ENCODE peak calls at places on chromosome 5, in eight cellular contexts. V, X, K, M, I, W, F and L are unnamed samples.

GRCh38 chr5:110757118-110757729 is 18.4 kb downstream of the SLC25A46 start:
- DNase-seq in I (no peak), W (peak), V (no peak), M (peak), X (peak), F (no peak), K (no peak), L (no peak)

GRCh38 chr5:118956727-118957126 is 31.6 kb downstream of the DTWD2 start:
- DNase-seq in W (peak), F (no peak), I (no peak), V (no peak), X (peak), K (no peak), M (no peak), L (no peak)

GRCh38 chr5:8329773-8330172 is 460.8 kb downstream of the MTRR start:
- DNase-seq in X (no peak), K (no peak), M (no peak), I (no peak), V (no peak), W (no peak), F (no peak), L (no peak)

GRCh38 chr5:6419340-6419852 is 29.3 kb upstream of the UBE2QL1 start:
- DNase-seq in V (no peak), K (no peak), F (no peak), I (no peak), X (no peak), W (no peak), M (no peak), L (no peak)

GRCh38 chr5:126348855-126349635 is 74.2 kb upstream of the GRAMD2B start:
- DNase-seq in X (no peak), I (no peak), W (no peak), K (no peak), V (no peak), M (no peak), F (no peak), L (no peak)

GRCh38 chr5:143642791-143643190 is 169.2 kb upstream of the HMHB1 start:
- DNase-seq in K (no peak), M (no peak), W (no peak), V (no peak), X (no peak), I (no peak), F (no peak), L (no peak)

GRCh38 chr5:169745441-169746146 is 108.5 kb downstream of the DOCK2 start:
- DNase-seq in F (no peak), V (no peak), M (no peak), I (no peak), W (peak), K (no peak), X (peak), L (no peak)

GRCh38 chr5:100901851-100902341 is 1.2 kb downstream of the ST8SIA4 start:
- DNase-seq in X (no peak), K (no peak), I (no peak), M (peak), F (peak), V (no peak), W (no peak), L (no peak)

GRCh38 chr5:36688722-36689121 is 82.3 kb downstream of the SLC1A3 start:
- DNase-seq in M (no peak), F (peak), K (peak), V (no peak), I (no peak), W (no peak), X (no peak), L (no peak)

GRCh38 chr5:166509085-166509484 is 1782.4 kb upstream of the WWC1 start:
- DNase-seq in F (no peak), I (no peak), W (peak), K (peak), V (no peak), X (no peak), M (no peak), L (no peak)

GRCh38 chr5:32230356-32231099 is 56.4 kb upstream of the GOLPH3 start:
- DNase-seq in M (no peak), F (no peak), X (no peak), K (no peak), I (no peak), W (no peak), V (no peak), L (no peak)

GRCh38 chr5:6333182-6333905 is 45.0 kb downstream of the MED10 start:
- DNase-seq in V (no peak), W (no peak), K (no peak), M (no peak), X (no peak), F (no peak), I (no peak), L (no peak)

GRCh38 chr5:136526021-136526420 is 160.7 kb upstream of the TRPC7 start:
- DNase-seq in M (no peak), F (no peak), I (no peak), X (no peak), V (no peak), K (no peak), W (no peak), L (no peak)

GRCh38 chr5:133635051-133635450 is 22.7 kb upstream of the FSTL4 start:
- DNase-seq in I (no peak), K (no peak), M (no peak), W (peak), X (no peak), F (no peak), V (no peak), L (no peak)

GRCh38 chr5:112931473-112931872 is 9.4 kb upstream of the REEP5 start:
- DNase-seq in W (no peak), M (no peak), F (no peak), I (no peak), X (no peak), K (no peak), V (no peak), L (no peak)

GRCh38 chr5:158376679-158377078 is 517.7 kb upstream of the CLINT1 start:
- DNase-seq in K (no peak), V (no peak), M (no peak), X (no peak), W (no peak), I (no peak), F (no peak), L (no peak)

GRCh38 chr5:16782227-16782626 is 153.9 kb downstream of the MYO10 start:
- DNase-seq in W (no peak), K (no peak), X (no peak), M (no peak), I (no peak), V (no peak), F (no peak), L (no peak)

GRCh38 chr5:114296191-114296590 is 65.7 kb upstream of the KCNN2 start:
- DNase-seq in M (no peak), W (no peak), V (no peak), X (no peak), K (no peak), I (no peak), F (no peak), L (no peak)

GRCh38 chr5:177489119-177489716 is 8.2 kb downstream of the PDLIM7 start:
- DNase-seq in V (no peak), W (no peak), K (peak), M (no peak), F (no peak), I (no peak), X (no peak), L (peak)

GRCh38 chr5:40233268-40233667 is 446.4 kb upstream of the PTGER4 start:
- DNase-seq in K (no peak), M (no peak), V (no peak), F (no peak), X (no peak), I (no peak), W (peak), L (no peak)

GRCh38 chr5:171427318-171428167 is 8.1 kb downstream of the FGF18 start:
- DNase-seq in M (no peak), X (no peak), W (no peak), F (no peak), K (no peak), V (no peak), I (no peak), L (no peak)

GRCh38 chr5:31231171-31231570 is 37.7 kb downstream of the CDH6 start:
- DNase-seq in I (no peak), F (no peak), K (no peak), V (no peak), M (no peak), W (no peak), X (no peak), L (no peak)

GRCh38 chr5:73605223-73606087 is 20.5 kb upstream of the ARHGEF28 start:
- DNase-seq in I (no peak), F (no peak), K (no peak), W (no peak), M (no peak), X (no peak), V (no peak), L (no peak)

GRCh38 chr5:35518104-35518503 is 99.6 kb upstream of the SPEF2 start:
- DNase-seq in M (no peak), F (peak), I (no peak), W (no peak), K (no peak), X (no peak), V (no peak), L (no peak)

GRCh38 chr5:159207616-159208507 is 1.5 kb downstream of the RNF145 start:
- DNase-seq in W (peak), X (peak), F (peak), V (peak), I (peak), K (peak), M (peak), L (peak)

GRCh38 chr5:123089572-123089970 is 530 bp downstream of the PRDM6 start:
- DNase-seq in M (no peak), V (no peak), F (no peak), K (peak), X (no peak), W (no peak), I (no peak), L (peak)

GRCh38 chr5:132104561-132104960 is 31.0 kb downstream of the CSF2 start:
- DNase-seq in M (no peak), K (no peak), F (no peak), I (no peak), X (no peak), V (no peak), W (no peak), L (no peak)

GRCh38 chr5:130627145-130627544 is 537.9 kb downstream of the HINT1 start:
- DNase-seq in K (no peak), I (no peak), W (no peak), F (no peak), M (no peak), X (no peak), V (no peak), L (no peak)

GRCh38 chr5:170479484-170479883 is 24.3 kb upstream of the KCNIP1 start:
- DNase-seq in V (no peak), W (no peak), M (no peak), I (no peak), K (no peak), F (no peak), X (no peak), L (no peak)

GRCh38 chr5:132059696-132060500 is 557 bp upstream of the IL3 start:
- DNase-seq in V (no peak), W (no peak), K (no peak), F (no peak), M (no peak), I (no peak), X (no peak), L (peak)

GRCh38 chr5:177003649-177004048 is 2.9 kb downstream of the UIMC1 start:
- DNase-seq in K (no peak), F (no peak), X (no peak), V (no peak), M (no peak), W (no peak), I (no peak), L (no peak)

GRCh38 chr5:59746261-59746765 is 147.2 kb downstream of the PDE4D start:
- DNase-seq in M (no peak), K (no peak), X (peak), W (no peak), F (no peak), V (no peak), I (no peak), L (no peak)